ENCODE peak calls at places on chromosomes 7 and 10, in four cellular contexts. E is endothelial cell, B is cardiac fibroblast, X is AG20443. A is an unnamed sample.

GRCh38 chr7:479115-479947 is 40.3 kb downstream of the PDGFA start:
- DNase-seq in E (no peak), B (no peak), X (no peak), A (no peak)

GRCh38 chr10:28036587-28036986 is 37.7 kb upstream of the ODAD2 start:
- DNase-seq in E (no peak), B (no peak), X (peak), A (no peak)

GRCh38 chr10:44990302-44990655 is 10.4 kb upstream of the ZNF22 start:
- DNase-seq in E (peak), B (no peak), X (no peak), A (peak)

GRCh38 chr7:98078197-98078870 is 28.3 kb upstream of the LMTK2 start:
- DNase-seq in E (no peak), B (no peak), X (no peak), A (peak)

GRCh38 chr7:15862016-15862780 is 175.7 kb upstream of the MEOX2 start:
- DNase-seq in E (no peak), B (no peak), X (no peak), A (no peak)

GRCh38 chr7:44101966-44102845 is 1.9 kb upstream of the AEBP1 start:
- DNase-seq in E (no peak), B (peak), X (peak), A (no peak)

GRCh38 chr10:122013311-122013780 is 24.4 kb downstream of the TACC2 start:
- DNase-seq in E (no peak), B (no peak), X (no peak), A (no peak)

GRCh38 chr7:36605662-36606441 is 118.4 kb downstream of the AOAH start:
- DNase-seq in E (no peak), B (no peak), X (no peak), A (no peak)

GRCh38 chr10:61835069-61835908 is 66.2 kb upstream of the ARID5B start:
- DNase-seq in E (peak), B (peak), X (peak), A (peak)

GRCh38 chr10:43208147-43209063 is 58.5 kb downstream of the RASGEF1A start:
- DNase-seq in E (peak), B (no peak), X (no peak), A (peak)

GRCh38 chr10:123582084-123582989 is 83.8 kb upstream of the GPR26 start:
- DNase-seq in E (peak), B (peak), X (peak), A (peak)

GRCh38 chr7:27242046-27242579 is 489 bp upstream of the EVX1 start:
- DNase-seq in E (no peak), B (no peak), X (no peak), A (no peak)

GRCh38 chr7:1811850-1812692 is 142.0 kb downstream of the ELFN1 start:
- DNase-seq in E (no peak), B (no peak), X (peak), A (peak)

GRCh38 chr7:77409739-77410545 is 6.2 kb downstream of the GSAP start:
- DNase-seq in E (no peak), B (peak), X (peak), A (no peak)

GRCh38 chr7:1812693-1813393 is 142.8 kb downstream of the ELFN1 start:
- DNase-seq in E (no peak), B (no peak), X (no peak), A (peak)

GRCh38 chr10:51773681-51774080 is 74.3 kb upstream of the CSTF2T start:
- DNase-seq in E (no peak), B (peak), X (no peak), A (no peak)

GRCh38 chr7:149882264-149883048 is 8.7 kb downstream of the ATP6V0E2 start:
- DNase-seq in E (no peak), B (no peak), X (no peak), A (peak)

GRCh38 chr7:99433158-99433557 is 5.4 kb downstream of the PTCD1 start:
- DNase-seq in E (no peak), B (no peak), X (no peak), A (no peak)

GRCh38 chr7:1360521-1360971 is 98.7 kb downstream of the MICALL2 start:
- DNase-seq in E (no peak), B (no peak), X (no peak), A (no peak)

GRCh38 chr7:155258233-155258575 is 39.5 kb upstream of the INSIG1 start:
- DNase-seq in E (no peak), B (peak), X (peak), A (no peak)

GRCh38 chr7:128725524-128725923 is 13.6 kb upstream of the CALU start:
- DNase-seq in E (no peak), B (no peak), X (no peak), A (no peak)

GRCh38 chr7:77674878-77675277 is 21.4 kb upstream of the RSBN1L start:
- DNase-seq in E (no peak), B (peak), X (no peak), A (no peak)

GRCh38 chr7:115038158-115038557 is 116.3 kb downstream of the MDFIC start:
- DNase-seq in E (no peak), B (no peak), X (no peak), A (no peak)

GRCh38 chr10:7260412-7260900 is 150.4 kb downstream of the SFMBT2 start:
- DNase-seq in E (peak), B (peak), X (peak), A (peak)

GRCh38 chr10:8095962-8096361 is 41.5 kb downstream of the GATA3 start:
- DNase-seq in E (no peak), B (no peak), X (no peak), A (no peak)